ENCODE peak calls at places on chromosomes 4 and X, in six cellular contexts. U, E, A, S, L and C are unnamed samples.

GRCh38 chrX:115895678-115896329 is 274.7 kb upstream of the AGTR2 start:
- DNase-seq in U (no peak), E (no peak), A (no peak), S (no peak), L (no peak), C (no peak)

GRCh38 chr4:110104661-110105060 is 93.8 kb downstream of the ELOVL6 start:
- DNase-seq in U (no peak), E (no peak), A (no peak), S (no peak), L (no peak), C (no peak)

GRCh38 chr4:70765368-70765767 is 43.6 kb downstream of the RUFY3 start:
- DNase-seq in U (no peak), E (no peak), A (no peak), S (no peak), L (no peak), C (no peak)

GRCh38 chrX:48761674-48762471 is at the start of gene GLOD5:
- DNase-seq in U (no peak), E (no peak), A (no peak), S (peak; percentile 70), L (no peak), C (peak; percentile 80)

GRCh38 chr4:90292438-90292837 is 165.2 kb downstream of the CCSER1 start:
- DNase-seq in U (no peak), E (no peak), A (no peak), S (no peak), L (no peak), C (no peak)

GRCh38 chrX:45807572-45808425 is 607.1 kb upstream of the DIPK2B start:
- DNase-seq in U (no peak), E (no peak), A (peak; percentile 70), S (no peak), L (peak; percentile 72), C (peak; percentile 39)

GRCh38 chr4:176810481-176811249 is 17.9 kb upstream of the VEGFC start:
- DNase-seq in U (no peak), E (no peak), A (no peak), S (no peak), L (peak; percentile 32), C (no peak)

GRCh38 chrX:3712080-3712869 is 1.2 kb downstream of the PRKX start:
- DNase-seq in U (peak; percentile 30), E (no peak), A (peak; percentile 32), S (no peak), L (peak; percentile 34), C (peak; percentile 9)

GRCh38 chr4:165439344-165439743 is 60.5 kb downstream of the CPE start:
- DNase-seq in U (no peak), E (no peak), A (no peak), S (no peak), L (peak; percentile 15), C (no peak)

GRCh38 chr4:118034061-118034785 is at the start of gene NDST3:
- DNase-seq in U (peak; percentile 6), E (peak; percentile 26), A (peak; percentile 31), S (peak; percentile 55), L (peak; percentile 37), C (peak; percentile 41)

GRCh38 chr4:176840166-176840565 is 47.4 kb upstream of the VEGFC start:
- DNase-seq in U (no peak), E (no peak), A (peak; percentile 48), S (no peak), L (peak; percentile 16), C (no peak)

GRCh38 chrX:24034485-24034884 is 7.5 kb upstream of the KLHL15 start:
- DNase-seq in U (no peak), E (no peak), A (no peak), S (no peak), L (no peak), C (no peak)

GRCh38 chrX:129833153-129834004 is 10.3 kb downstream of the ZDHHC9 start:
- DNase-seq in U (no peak), E (no peak), A (peak; percentile 73), S (no peak), L (peak; percentile 67), C (no peak)

GRCh38 chrX:24561121-24561520 is 86.0 kb downstream of the PCYT1B start:
- DNase-seq in U (no peak), E (no peak), A (peak; percentile 11), S (no peak), L (peak; percentile 36), C (peak; percentile 13)

GRCh38 chr4:167897116-167897515 is 195.2 kb upstream of the ANXA10 start:
- DNase-seq in U (no peak), E (no peak), A (peak; percentile 63), S (no peak), L (no peak), C (no peak)

GRCh38 chrX:108439961-108440696 is 491 bp downstream of the COL4A5 start:
- DNase-seq in U (no peak), E (no peak), A (peak; percentile 21), S (no peak), L (peak; percentile 55), C (no peak)

GRCh38 chr4:177283167-177283566 is 26.5 kb upstream of the NEIL3 start:
- DNase-seq in U (no peak), E (no peak), A (peak; percentile 74), S (no peak), L (peak; percentile 70), C (no peak)

GRCh38 chr4:83548151-83548905 is 12.4 kb downstream of the GPAT3 start:
- DNase-seq in U (peak; percentile 61), E (no peak), A (peak; percentile 97), S (peak; percentile 77), L (peak; percentile 98), C (peak; percentile 97)

GRCh38 chrX:68686684-68687045 is 39.2 kb downstream of the STARD8 start:
- DNase-seq in U (peak; percentile 25), E (peak; percentile 20), A (no peak), S (no peak), L (peak; percentile 22), C (no peak)

GRCh38 chr4:126735294-126736132 is 897.2 kb upstream of the INTU start:
- DNase-seq in U (no peak), E (no peak), A (no peak), S (no peak), L (no peak), C (no peak)

GRCh38 chr4:126731062-126731461 is 901.7 kb upstream of the INTU start:
- DNase-seq in U (no peak), E (no peak), A (no peak), S (no peak), L (no peak), C (no peak)

GRCh38 chr4:126734465-126734864 is 898.3 kb upstream of the INTU start:
- DNase-seq in U (no peak), E (no peak), A (no peak), S (no peak), L (no peak), C (no peak)

GRCh38 chr4:126736133-126736518 is 896.6 kb upstream of the INTU start:
- DNase-seq in U (no peak), E (no peak), A (no peak), S (no peak), L (no peak), C (no peak)

DNA sequence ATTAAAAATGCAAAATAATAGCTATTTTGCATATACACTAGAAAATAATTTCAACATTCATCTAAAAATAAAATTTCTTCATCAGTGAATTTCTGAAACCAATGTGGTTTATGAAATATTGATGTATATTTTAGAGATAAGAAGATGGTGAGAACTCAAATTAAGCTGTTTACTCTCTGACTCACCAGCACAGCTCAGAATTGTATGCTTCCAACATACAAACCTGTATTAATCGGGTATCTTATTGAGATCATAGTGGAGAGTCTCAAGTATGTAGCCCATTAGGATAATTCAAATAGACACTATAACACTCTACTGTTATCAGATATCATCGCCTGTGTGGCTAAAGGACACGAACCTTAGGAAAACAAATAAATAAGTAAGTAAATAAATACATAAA is 899.5 kb upstream of the INTU start:
- DNase-seq in U (no peak), E (no peak), A (peak; percentile 19), S (no peak), L (peak; percentile 3), C (no peak)
- H3K4me1 ChIP-seq in U (no peaks in the 10 kb centered on the region), E (no peaks in the 10 kb centered on the region), A (no peaks in the 10 kb centered on the region), S (no peaks in the 10 kb centered on the region), L (peaks cover 4% of the 10 kb centered on the region), C (no peaks in the 10 kb centered on the region)

GRCh38 chrX:40167240-40168182 is 69.8 kb upstream of the BCOR start:
- DNase-seq in U (no peak), E (no peak), A (no peak), S (no peak), L (peak; percentile 58), C (peak; percentile 42)
- H3K4me1 ChIP-seq in U (peaks cover 39% of the 10 kb centered on the region), E (peaks cover 5% of the 10 kb centered on the region), A (no peaks in the 10 kb centered on the region), S (peaks cover 7% of the 10 kb centered on the region), L (peaks cover 17% of the 10 kb centered on the region), C (no peaks in the 10 kb centered on the region)

GRCh38 chr4:93648258-93648657 is 180.3 kb upstream of the ATOH1 start:
- DNase-seq in U (no peak), E (no peak), A (no peak), S (no peak), L (no peak), C (no peak)

GRCh38 chr4:93649828-93650227 is 178.7 kb upstream of the ATOH1 start:
- DNase-seq in U (no peak), E (no peak), A (no peak), S (no peak), L (no peak), C (no peak)

GRCh38 chr4:93646225-93646930 is 182.2 kb upstream of the ATOH1 start:
- DNase-seq in U (no peak), E (no peak), A (peak; percentile 19), S (no peak), L (no peak), C (peak; percentile 42)

DNA sequence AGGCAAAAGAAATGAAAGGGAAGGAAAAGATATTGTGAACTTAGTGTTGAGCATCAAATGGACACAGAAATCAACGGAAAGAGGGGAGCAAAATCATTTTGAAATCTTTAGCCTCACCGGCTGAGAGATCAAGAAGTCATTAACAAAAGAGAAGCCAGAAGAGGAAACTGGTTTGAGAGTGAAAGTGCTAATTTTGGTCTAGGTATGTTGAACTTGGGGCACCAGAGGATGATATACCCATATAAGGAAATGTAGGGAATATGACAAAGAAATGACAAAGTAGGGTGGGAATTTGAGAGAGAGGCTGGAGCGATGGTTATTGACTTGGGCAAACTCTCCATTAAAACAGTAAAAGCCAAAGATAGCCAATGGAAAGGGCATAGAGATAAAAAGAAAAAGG is 183.4 kb upstream of the ATOH1 start:
- DNase-seq in U (no peak), E (no peak), A (no peak), S (no peak), L (no peak), C (no peak)
- H3K4me1 ChIP-seq in U (no peaks in the 10 kb centered on the region), E (no peaks in the 10 kb centered on the region), A (no peaks in the 10 kb centered on the region), S (no peaks in the 10 kb centered on the region), L (no peaks in the 10 kb centered on the region), C (no peaks in the 10 kb centered on the region)

GRCh38 chr4:124435276-124435675 is 277.3 kb downstream of the ANKRD50 start:
- DNase-seq in U (no peak), E (no peak), A (no peak), S (no peak), L (no peak), C (no peak)
- H3K4me1 ChIP-seq in U (peaks cover 9% of the 10 kb centered on the region), E (no peaks in the 10 kb centered on the region), A (peaks cover 2% of the 10 kb centered on the region), S (no peaks in the 10 kb centered on the region), L (peaks cover 15% of the 10 kb centered on the region), C (no peaks in the 10 kb centered on the region)

GRCh38 chr4:6893449-6894085 is 16.1 kb upstream of the TBC1D14 start:
- DNase-seq in U (no peak), E (no peak), A (peak; percentile 86), S (no peak), L (peak; percentile 29), C (peak; percentile 96)
- H3K4me1 ChIP-seq in U (peaks cover 20% of the 10 kb centered on the region), E (peaks cover 15% of the 10 kb centered on the region), A (peaks cover 22% of the 10 kb centered on the region), S (peaks cover 7% of the 10 kb centered on the region), L (peaks cover 10% of the 10 kb centered on the region), C (peaks cover 4% of the 10 kb centered on the region)